ENCODE peak calls at places on chromosome 1, in five cellular contexts. X, K, B, Y and R are unnamed samples.
A peak's percentile ranks its signal among the peaks of the same experiment; 100 is the strongest.

GRCh38 chr1:18109058-18109755 is 1.6 kb downstream of the IGSF21 start:
- DNase-seq in X (no peak), K (no peak), B (no peak), Y (no peak), R (no peak)

GRCh38 chr1:156608981-156609380 is 7.7 kb upstream of the GPATCH4 start:
- DNase-seq in X (peak; percentile 25), K (no peak), B (peak; percentile 19), Y (no peak), R (no peak)

GRCh38 chr1:7684861-7685635 is 86.0 kb upstream of the VAMP3 start:
- DNase-seq in X (no peak), K (no peak), B (no peak), Y (no peak), R (no peak)

GRCh38 chr1:179817789-179818188 is 59.8 kb downstream of the TOR1AIP2 start:
- DNase-seq in X (no peak), K (peak; percentile 53), B (no peak), Y (peak; percentile 47), R (no peak)

GRCh38 chr1:119988316-119989067 is 81.0 kb downstream of the NOTCH2 start:
- DNase-seq in X (no peak), K (peak; percentile 66), B (no peak), Y (no peak), R (no peak)

GRCh38 chr1:213327318-213327667 is 276.3 kb downstream of the RPS6KC1 start:
- DNase-seq in X (peak; percentile 30), K (peak; percentile 86), B (no peak), Y (peak; percentile 69), R (peak; percentile 95)

GRCh38 chr1:77489910-77490309 is 192.5 kb downstream of the ZZZ3 start:
- DNase-seq in X (no peak), K (peak; percentile 24), B (no peak), Y (no peak), R (no peak)

GRCh38 chr1:180239145-180240096 is 9.4 kb downstream of the LHX4 start:
- DNase-seq in X (no peak), K (no peak), B (no peak), Y (no peak), R (no peak)

GRCh38 chr1:22962558-22962957 is 10.1 kb downstream of the LACTBL1 start:
- DNase-seq in X (no peak), K (no peak), B (no peak), Y (no peak), R (no peak)

GRCh38 chr1:39575191-39576015 is 1.2 kb downstream of the PABPC4 start:
- DNase-seq in X (peak; percentile 41), K (peak; percentile 81), B (peak; percentile 23), Y (peak; percentile 45), R (peak; percentile 73)

GRCh38 chr1:1164701-1165451 is 8.8 kb upstream of the TTLL10 start:
- DNase-seq in X (peak; percentile 18), K (no peak), B (no peak), Y (no peak), R (no peak)

GRCh38 chr1:224623743-224624333 is 7.7 kb downstream of the CNIH3 start:
- DNase-seq in X (peak; percentile 85), K (peak; percentile 97), B (peak; percentile 66), Y (no peak), R (peak; percentile 92)

GRCh38 chr1:109930252-109930993 is 19.8 kb downstream of the CSF1 start:
- DNase-seq in X (no peak), K (no peak), B (no peak), Y (no peak), R (no peak)

GRCh38 chr1:29379438-29380073 is 143.2 kb downstream of the PTPRU start:
- DNase-seq in X (peak; percentile 55), K (peak; percentile 38), B (no peak), Y (no peak), R (peak; percentile 28)

DNA sequence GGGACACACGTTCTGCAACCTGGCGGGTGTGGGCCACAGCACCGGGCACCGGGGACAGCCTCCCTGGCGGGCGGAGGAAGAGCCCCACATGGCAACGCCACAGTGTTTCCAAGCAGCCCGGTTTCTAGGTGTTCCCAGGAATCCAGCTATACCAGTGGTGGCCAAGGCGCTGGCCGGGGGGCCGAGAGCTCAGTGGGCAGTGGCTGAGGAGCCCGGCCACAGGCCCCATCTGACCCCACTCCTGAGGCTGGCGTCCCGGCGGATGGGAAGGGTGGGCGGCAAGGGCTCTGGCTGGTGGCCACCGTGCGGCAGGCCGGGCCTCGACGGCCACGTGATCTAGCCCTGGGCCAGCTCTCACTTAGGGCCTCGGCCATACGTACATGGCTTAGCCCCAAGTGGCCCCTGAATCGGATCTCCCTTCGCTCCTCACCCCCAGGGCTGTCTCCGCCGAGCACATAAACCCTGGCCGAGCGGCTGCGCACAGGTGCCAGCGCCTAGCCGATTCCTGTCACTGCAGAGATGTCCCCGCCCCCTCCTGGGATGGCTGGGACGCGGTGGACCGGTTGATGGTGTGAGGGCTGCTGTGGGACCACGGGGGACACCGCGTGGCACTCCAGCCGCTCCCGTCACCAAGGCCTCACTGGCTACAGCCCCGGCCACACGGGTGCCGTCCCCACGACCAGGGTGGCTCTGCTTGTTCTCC is 68.6 kb downstream of the MORN1 start:
- DNase-seq in X (no peak), K (no peak), B (no peak), Y (no peak), R (no peak)
- H3K4me3 ChIP-seq in X (no peak overlapping the region), K (no peak overlapping the region), B (no peak overlapping the region), Y (no peak overlapping the region), R (no peak overlapping the region)

GRCh38 chr1:159171254-159171687 is at the start of gene CADM3:
- DNase-seq in X (no peak), K (no peak), B (no peak), Y (no peak), R (no peak)
- H3K27me3 ChIP-seq in X (peaks cover 35% of the 10 kb centered on the region), K (peaks cover 23% of the 10 kb centered on the region), B (peaks cover 24% of the 10 kb centered on the region), Y (peaks cover 36% of the 10 kb centered on the region), R (peaks cover 48% of the 10 kb centered on the region)

DNA sequence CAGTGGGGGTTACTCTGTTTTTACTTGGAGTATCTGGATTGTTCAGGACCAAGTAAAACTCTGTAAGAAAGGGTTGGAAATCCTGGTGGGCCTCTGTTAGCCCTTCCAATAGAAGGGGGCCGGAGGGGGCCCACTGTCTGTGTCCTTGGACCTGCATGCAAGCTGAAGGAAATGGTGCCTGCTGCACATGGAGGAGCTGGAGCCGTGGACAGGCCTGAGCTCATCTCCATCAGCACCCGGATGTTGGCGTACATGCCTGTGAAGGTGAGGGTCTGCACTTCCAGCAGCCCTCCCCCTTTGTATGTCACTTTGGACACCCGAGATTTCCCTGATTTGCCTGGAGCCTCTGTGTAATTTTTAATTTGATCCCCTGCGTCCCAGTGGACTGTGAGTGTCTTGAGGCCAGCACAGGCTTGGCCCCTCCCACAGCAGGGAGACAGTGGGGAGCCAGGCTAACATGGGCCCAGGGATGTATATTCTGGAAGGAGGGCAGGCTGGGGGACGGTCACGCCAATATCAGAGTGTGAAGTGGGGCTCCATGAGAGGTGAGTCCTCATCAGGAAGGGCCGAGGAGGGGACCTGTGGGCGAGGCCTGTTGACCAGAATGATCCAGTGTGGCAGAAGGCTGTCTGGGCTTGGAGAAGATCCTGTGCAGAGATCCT is 16.8 kb downstream of the GALNT2 start:
- DNase-seq in X (no peak), K (no peak), B (no peak), Y (no peak), R (no peak)
- H3K9me3 ChIP-seq in X (peaks cover 7% of the 10 kb centered on the region), K (no peaks in the 10 kb centered on the region), B (no peaks in the 10 kb centered on the region), Y (no peaks in the 10 kb centered on the region), R (no peaks in the 10 kb centered on the region)

GRCh38 chr1:74587888-74588287 is 75.5 kb upstream of the LRRC53 start:
- DNase-seq in X (no peak), K (no peak), B (no peak), Y (no peak), R (no peak)

GRCh38 chr1:74586253-74586897 is 74.0 kb upstream of the LRRC53 start:
- DNase-seq in X (no peak), K (no peak), B (no peak), Y (no peak), R (no peak)

GRCh38 chr1:74579425-74579824 is 67.0 kb upstream of the LRRC53 start:
- DNase-seq in X (no peak), K (no peak), B (no peak), Y (no peak), R (no peak)

GRCh38 chr1:74583365-74583764 is 71.0 kb upstream of the LRRC53 start:
- DNase-seq in X (no peak), K (no peak), B (no peak), Y (no peak), R (no peak)

DNA sequence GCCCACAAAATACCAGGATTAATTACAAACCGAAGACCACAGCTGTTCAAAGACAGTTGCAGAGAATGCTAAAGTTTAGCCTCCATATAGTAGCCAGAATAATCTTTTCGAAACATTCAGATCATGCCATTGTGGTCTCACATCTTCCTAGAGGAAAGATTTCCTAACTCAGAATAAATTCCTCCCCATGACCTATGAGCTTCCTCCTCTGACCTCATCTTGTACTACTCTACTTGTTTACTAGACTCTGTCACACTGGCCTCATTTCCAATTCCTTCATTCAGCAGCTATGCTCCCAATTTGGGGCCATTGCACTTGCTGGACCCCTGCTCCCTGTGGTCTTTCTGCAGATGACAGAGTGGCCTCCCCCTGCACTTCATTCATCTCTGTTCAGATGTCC is 71.8 kb upstream of the LRRC53 start:
- DNase-seq in X (no peak), K (peak; percentile 0), B (no peak), Y (no peak), R (no peak)
- H3K4me3 ChIP-seq in X (no peak overlapping the region), K (no peak overlapping the region), B (no peak overlapping the region), Y (no peak overlapping the region), R (no peak overlapping the region)

GRCh38 chr1:197910120-197911110 is 6.8 kb upstream of the LHX9 start:
- DNase-seq in X (no peak), K (no peak), B (no peak), Y (no peak), R (no peak)

GRCh38 chr1:197907846-197908616 is 5.6 kb downstream of the C1orf53 start:
- DNase-seq in X (no peak), K (no peak), B (no peak), Y (no peak), R (no peak)

GRCh38 chr1:197908695-197909336 is 6.4 kb downstream of the C1orf53 start:
- DNase-seq in X (no peak), K (no peak), B (no peak), Y (no peak), R (no peak)

GRCh38 chr1:197911172-197911856 is 5.9 kb upstream of the LHX9 start:
- DNase-seq in X (no peak), K (no peak), B (no peak), Y (no peak), R (no peak)

DNA sequence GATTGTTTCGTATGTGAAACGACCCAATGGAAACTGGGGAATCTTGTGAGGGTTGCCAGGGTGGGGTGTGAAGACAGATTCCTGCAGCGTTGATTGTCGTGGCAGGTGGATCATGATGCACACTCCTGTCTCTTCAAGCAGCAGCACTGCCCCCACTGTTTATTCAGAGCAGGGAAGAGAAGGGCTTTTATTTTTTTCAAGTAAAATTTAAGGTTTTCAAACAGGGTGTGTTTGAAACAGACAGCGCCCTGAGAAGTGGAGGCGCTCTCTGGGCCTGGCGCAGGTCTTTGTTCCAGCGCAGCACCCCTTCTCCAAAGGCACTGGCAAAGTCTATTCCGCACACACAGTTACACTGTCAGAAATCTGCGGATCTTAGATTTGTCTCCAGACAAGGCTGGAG is 6.9 kb downstream of the C1orf53 start:
- DNase-seq in X (no peak), K (no peak), B (no peak), Y (no peak), R (no peak)
- H3K27me3 ChIP-seq in X (peaks cover 63% of the 10 kb centered on the region), K (peaks cover 70% of the 10 kb centered on the region), B (peaks cover 88% of the 10 kb centered on the region), Y (peaks cover 100% of the 10 kb centered on the region), R (peaks cover 21% of the 10 kb centered on the region)

GRCh38 chr1:111097356-111098099 is 42.4 kb downstream of the DRAM2 start:
- DNase-seq in X (no peak), K (no peak), B (no peak), Y (no peak), R (no peak)
- H3K9me3 ChIP-seq in X (peaks cover 8% of the 10 kb centered on the region), K (peaks cover 7% of the 10 kb centered on the region), B (peaks cover 11% of the 10 kb centered on the region), Y (no peaks in the 10 kb centered on the region), R (no peaks in the 10 kb centered on the region)